ENCODE peak calls at places on chromosomes 3 and 15, in five cellular contexts. One of them, this sample, is unnamed.

GRCh38 chr3:188369526-188369925 is 215.6 kb downstream of the LPP start:
- DNase-seq in left ventricle myocardium inferior: no peak
- DNase-seq in foreskin fibroblast: no peak
- DNase-seq in upper lobe of left lung: no peak
- DNase-seq in A673: no peak
- DNase-seq in this sample: no peak

GRCh38 chr3:195319060-195319459 is 48.1 kb upstream of the XXYLT1 start:
- DNase-seq in upper lobe of left lung: no peak
- DNase-seq in foreskin fibroblast: no peak
- DNase-seq in left ventricle myocardium inferior: no peak
- DNase-seq in A673: no peak
- DNase-seq in this sample: no peak

GRCh38 chr3:157226173-157226847 is 66.4 kb upstream of the CCNL1 start:
- DNase-seq in A673: no peak
- DNase-seq in upper lobe of left lung: no peak
- DNase-seq in foreskin fibroblast: peak; percentile 49
- DNase-seq in left ventricle myocardium inferior: no peak
- DNase-seq in this sample: no peak

GRCh38 chr3:74633021-74633420 is 18.6 kb upstream of the CNTN3 start:
- DNase-seq in A673: no peak
- DNase-seq in left ventricle myocardium inferior: no peak
- DNase-seq in upper lobe of left lung: no peak
- DNase-seq in foreskin fibroblast: peak; percentile 84
- DNase-seq in this sample: no peak

GRCh38 chr3:27114684-27115083 is 254.5 kb downstream of the NEK10 start:
- DNase-seq in left ventricle myocardium inferior: no peak
- DNase-seq in foreskin fibroblast: peak; percentile 16
- DNase-seq in upper lobe of left lung: no peak
- DNase-seq in A673: no peak
- DNase-seq in this sample: no peak

GRCh38 chr3:148971819-148972218 is 19.5 kb upstream of the GYG1 start:
- DNase-seq in left ventricle myocardium inferior: no peak
- DNase-seq in upper lobe of left lung: no peak
- DNase-seq in foreskin fibroblast: peak; percentile 66
- DNase-seq in A673: no peak
- DNase-seq in this sample: peak; percentile 40

GRCh38 chr15:91258436-91258779 is 158.4 kb downstream of the SV2B start:
- DNase-seq in A673: no peak
- DNase-seq in left ventricle myocardium inferior: no peak
- DNase-seq in foreskin fibroblast: no peak
- DNase-seq in upper lobe of left lung: no peak
- DNase-seq in this sample: no peak

GRCh38 chr3:24495334-24495994 is 814 bp upstream of the THRB start:
- DNase-seq in upper lobe of left lung: peak; percentile 53
- DNase-seq in A673: no peak
- DNase-seq in foreskin fibroblast: peak; percentile 61
- DNase-seq in left ventricle myocardium inferior: peak; percentile 41
- DNase-seq in this sample: peak; percentile 65

GRCh38 chr3:18830087-18830486 is 318.2 kb upstream of the KCNH8 start:
- DNase-seq in upper lobe of left lung: no peak
- DNase-seq in foreskin fibroblast: no peak
- DNase-seq in A673: no peak
- DNase-seq in left ventricle myocardium inferior: no peak
- DNase-seq in this sample: no peak

GRCh38 chr3:7567160-7567559 is 706.2 kb downstream of the GRM7 start:
- DNase-seq in foreskin fibroblast: no peak
- DNase-seq in upper lobe of left lung: no peak
- DNase-seq in A673: no peak
- DNase-seq in left ventricle myocardium inferior: no peak
- DNase-seq in this sample: no peak

GRCh38 chr3:195715583-195716266 is 5.1 kb upstream of the MUC20 start:
- DNase-seq in foreskin fibroblast: peak; percentile 69
- DNase-seq in left ventricle myocardium inferior: no peak
- DNase-seq in A673: no peak
- DNase-seq in upper lobe of left lung: no peak
- DNase-seq in this sample: no peak

GRCh38 chr3:123499316-123499715 is 50.4 kb upstream of the ADCY5 start:
- DNase-seq in upper lobe of left lung: no peak
- DNase-seq in left ventricle myocardium inferior: no peak
- DNase-seq in A673: no peak
- DNase-seq in foreskin fibroblast: peak; percentile 34
- DNase-seq in this sample: no peak

GRCh38 chr15:71044006-71044405 is 71.3 kb upstream of the THSD4 start:
- DNase-seq in upper lobe of left lung: no peak
- DNase-seq in foreskin fibroblast: peak; percentile 83
- DNase-seq in left ventricle myocardium inferior: no peak
- DNase-seq in A673: no peak
- DNase-seq in this sample: no peak

GRCh38 chr15:34837246-34838016 is 42.1 kb upstream of the ACTC1 start:
- DNase-seq in left ventricle myocardium inferior: no peak
- DNase-seq in upper lobe of left lung: no peak
- DNase-seq in foreskin fibroblast: peak; percentile 86
- DNase-seq in A673: no peak
- DNase-seq in this sample: no peak

GRCh38 chr3:42608586-42608985 is 8.1 kb downstream of the NKTR start:
- DNase-seq in upper lobe of left lung: no peak
- DNase-seq in left ventricle myocardium inferior: no peak
- DNase-seq in foreskin fibroblast: peak; percentile 34
- DNase-seq in A673: peak; percentile 49
- DNase-seq in this sample: no peak

GRCh38 chr3:193693774-193694173 is 100.8 kb downstream of the OPA1 start:
- DNase-seq in A673: no peak
- DNase-seq in foreskin fibroblast: no peak
- DNase-seq in upper lobe of left lung: no peak
- DNase-seq in left ventricle myocardium inferior: no peak
- DNase-seq in this sample: no peak

GRCh38 chr3:144557515-144557914 is 585.9 kb downstream of the DIPK2A start:
- DNase-seq in foreskin fibroblast: peak; percentile 29
- DNase-seq in upper lobe of left lung: no peak
- DNase-seq in left ventricle myocardium inferior: no peak
- DNase-seq in A673: no peak
- DNase-seq in this sample: no peak

GRCh38 chr3:13878711-13879101 is 1.2 kb downstream of the WNT7A start:
- DNase-seq in A673: no peak
- DNase-seq in upper lobe of left lung: no peak
- DNase-seq in foreskin fibroblast: no peak
- DNase-seq in left ventricle myocardium inferior: no peak
- DNase-seq in this sample: peak; percentile 51

GRCh38 chr15:50137893-50138292 is 18.9 kb upstream of the ATP8B4 start:
- DNase-seq in upper lobe of left lung: no peak
- DNase-seq in A673: no peak
- DNase-seq in left ventricle myocardium inferior: no peak
- DNase-seq in foreskin fibroblast: peak; percentile 28
- DNase-seq in this sample: no peak

GRCh38 chr3:68256635-68257034 is 602.2 kb upstream of the SUCLG2 start:
- DNase-seq in upper lobe of left lung: no peak
- DNase-seq in A673: peak; percentile 0
- DNase-seq in foreskin fibroblast: no peak
- DNase-seq in left ventricle myocardium inferior: no peak
- DNase-seq in this sample: no peak

GRCh38 chr3:11323827-11324226 is 51.6 kb downstream of the ATG7 start:
- DNase-seq in upper lobe of left lung: no peak
- DNase-seq in left ventricle myocardium inferior: no peak
- DNase-seq in foreskin fibroblast: peak; percentile 41
- DNase-seq in A673: peak; percentile 78
- DNase-seq in this sample: no peak

GRCh38 chr3:8650583-8651416 is 6.2 kb upstream of the SSUH2 start:
- DNase-seq in left ventricle myocardium inferior: no peak
- DNase-seq in A673: peak; percentile 45
- DNase-seq in upper lobe of left lung: no peak
- DNase-seq in foreskin fibroblast: no peak
- DNase-seq in this sample: no peak

GRCh38 chr15:56817690-56818089 is 84.4 kb upstream of the ZNF280D start:
- DNase-seq in A673: peak; percentile 61
- DNase-seq in left ventricle myocardium inferior: no peak
- DNase-seq in foreskin fibroblast: peak; percentile 31
- DNase-seq in upper lobe of left lung: no peak
- DNase-seq in this sample: no peak

GRCh38 chr3:177478170-177478859 is 281.0 kb upstream of the TBL1XR1 start:
- DNase-seq in foreskin fibroblast: peak; percentile 97
- DNase-seq in left ventricle myocardium inferior: no peak
- DNase-seq in upper lobe of left lung: peak; percentile 65
- DNase-seq in A673: peak; percentile 56
- DNase-seq in this sample: no peak

GRCh38 chr3:13466781-13467180 is 13.3 kb upstream of the HDAC11 start:
- DNase-seq in foreskin fibroblast: no peak
- DNase-seq in A673: no peak
- DNase-seq in upper lobe of left lung: no peak
- DNase-seq in left ventricle myocardium inferior: no peak
- DNase-seq in this sample: no peak

GRCh38 chr3:111761309-111761795 is 97.7 kb upstream of the PHLDB2 start:
- DNase-seq in upper lobe of left lung: no peak
- DNase-seq in A673: peak; percentile 26
- DNase-seq in left ventricle myocardium inferior: no peak
- DNase-seq in foreskin fibroblast: peak; percentile 82
- DNase-seq in this sample: no peak

GRCh38 chr3:50242371-50242770 is 6.4 kb downstream of the GNAI2 start:
- DNase-seq in upper lobe of left lung: no peak
- DNase-seq in foreskin fibroblast: no peak
- DNase-seq in left ventricle myocardium inferior: no peak
- DNase-seq in A673: no peak
- DNase-seq in this sample: no peak

GRCh38 chr3:87969620-87970019 is 89.2 kb downstream of the CGGBP1 start:
- DNase-seq in left ventricle myocardium inferior: no peak
- DNase-seq in A673: no peak
- DNase-seq in upper lobe of left lung: no peak
- DNase-seq in foreskin fibroblast: no peak
- DNase-seq in this sample: no peak
- TF ChIP-seq CTCF in left ventricle myocardium inferior: no peak
- TF ChIP-seq CTCF in A673: no peak
- TF ChIP-seq CTCF in upper lobe of left lung: no peak
- TF ChIP-seq CTCF in foreskin fibroblast: no peak
- TF ChIP-seq CTCF in this sample: no peak

DNA sequence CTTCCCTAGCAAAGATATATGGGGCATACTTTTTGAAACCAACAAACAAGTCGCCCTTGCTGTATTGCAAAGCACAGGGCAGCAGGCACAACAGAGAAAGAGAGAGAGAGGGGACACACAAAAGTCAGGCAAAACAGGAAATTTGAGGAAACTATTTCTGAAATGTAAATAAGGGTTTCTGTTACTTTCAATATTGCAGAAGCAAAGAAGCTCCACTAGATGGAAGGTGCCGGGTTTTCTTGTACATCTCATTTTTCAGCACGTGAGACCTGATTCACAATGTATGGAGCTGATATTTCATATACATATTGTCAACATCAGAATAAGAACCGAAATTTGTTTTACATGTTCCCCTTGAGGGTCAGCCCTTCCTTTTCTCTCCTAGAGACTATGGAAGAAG is 127.4 kb downstream of the FOXP1 start:
- DNase-seq in foreskin fibroblast: no peak
- DNase-seq in left ventricle myocardium inferior: no peak
- DNase-seq in A673: no peak
- DNase-seq in upper lobe of left lung: no peak
- DNase-seq in this sample: no peak
- TF ChIP-seq CTCF in foreskin fibroblast: no peak
- TF ChIP-seq CTCF in left ventricle myocardium inferior: no peak
- TF ChIP-seq CTCF in A673: no peak
- TF ChIP-seq CTCF in upper lobe of left lung: peak; percentile 7
- TF ChIP-seq CTCF in this sample: no peak

DNA sequence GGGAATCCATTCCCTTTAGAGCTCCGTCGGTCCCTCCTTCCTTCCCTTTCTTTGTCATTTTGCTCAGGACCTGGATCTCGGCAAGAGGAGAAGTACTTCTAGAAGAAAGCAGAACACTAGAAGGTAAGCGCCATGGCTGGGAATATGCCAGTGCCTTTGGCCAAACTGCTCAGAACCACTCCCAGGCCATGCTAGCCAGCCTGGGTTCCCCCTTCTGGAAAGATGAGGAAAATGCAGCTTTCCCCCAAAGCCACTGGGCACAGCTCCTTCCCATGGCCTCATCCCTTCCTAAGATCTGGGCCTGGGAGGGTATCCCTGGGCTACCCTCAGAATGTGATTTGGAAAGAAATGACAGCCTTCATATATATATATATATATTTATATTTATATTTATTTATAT is 6.3 kb upstream of the ISL2 start:
- DNase-seq in foreskin fibroblast: peak; percentile 83
- DNase-seq in upper lobe of left lung: no peak
- DNase-seq in left ventricle myocardium inferior: no peak
- DNase-seq in A673: peak; percentile 71
- DNase-seq in this sample: no peak
- TF ChIP-seq CTCF in foreskin fibroblast: peak; percentile 60
- TF ChIP-seq CTCF in upper lobe of left lung: peak; percentile 39
- TF ChIP-seq CTCF in left ventricle myocardium inferior: peak; percentile 72
- TF ChIP-seq CTCF in A673: peak; percentile 62
- TF ChIP-seq CTCF in this sample: no peak

DNA sequence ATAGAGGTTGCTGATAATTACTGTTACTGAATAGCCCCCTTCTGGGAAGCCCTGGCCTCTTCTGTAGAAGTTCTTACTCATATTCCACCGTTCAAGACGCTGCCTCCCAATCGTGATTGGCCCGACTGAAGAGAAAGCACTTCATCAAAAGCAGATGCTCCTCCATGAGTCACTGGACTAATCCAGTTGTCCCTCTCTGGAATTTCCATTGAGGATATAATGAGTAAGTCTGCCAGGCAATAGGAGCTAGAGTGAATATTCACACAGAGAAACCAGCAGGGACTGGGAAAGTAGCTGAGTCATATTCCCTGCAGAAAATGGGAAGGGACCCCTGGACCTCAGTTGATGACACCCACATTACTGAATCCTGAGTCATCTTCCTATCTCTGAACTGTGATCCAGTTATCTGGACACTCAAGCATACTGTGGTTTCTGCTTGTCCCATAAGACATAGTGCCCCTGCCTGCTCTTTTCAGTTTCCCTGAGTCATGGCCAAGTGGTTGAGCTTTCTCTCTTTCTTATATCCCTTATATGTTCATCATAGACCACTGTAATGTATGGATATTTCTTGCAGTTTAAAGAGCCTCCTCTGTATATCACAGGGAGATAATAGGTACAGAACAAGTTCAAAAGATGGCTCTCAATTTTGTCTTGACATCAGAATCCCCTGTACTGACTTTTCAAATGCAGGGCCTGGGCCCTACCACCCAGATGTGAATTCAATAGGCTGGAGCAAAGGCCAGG is 151.2 kb upstream of the CDIN1 start:
- DNase-seq in left ventricle myocardium inferior: no peak
- DNase-seq in upper lobe of left lung: no peak
- DNase-seq in foreskin fibroblast: peak; percentile 99
- DNase-seq in A673: peak; percentile 92
- DNase-seq in this sample: no peak
- TF ChIP-seq CTCF in left ventricle myocardium inferior: no peak
- TF ChIP-seq CTCF in upper lobe of left lung: no peak
- TF ChIP-seq CTCF in foreskin fibroblast: no peak
- TF ChIP-seq CTCF in A673: no peak
- TF ChIP-seq CTCF in this sample: no peak

DNA sequence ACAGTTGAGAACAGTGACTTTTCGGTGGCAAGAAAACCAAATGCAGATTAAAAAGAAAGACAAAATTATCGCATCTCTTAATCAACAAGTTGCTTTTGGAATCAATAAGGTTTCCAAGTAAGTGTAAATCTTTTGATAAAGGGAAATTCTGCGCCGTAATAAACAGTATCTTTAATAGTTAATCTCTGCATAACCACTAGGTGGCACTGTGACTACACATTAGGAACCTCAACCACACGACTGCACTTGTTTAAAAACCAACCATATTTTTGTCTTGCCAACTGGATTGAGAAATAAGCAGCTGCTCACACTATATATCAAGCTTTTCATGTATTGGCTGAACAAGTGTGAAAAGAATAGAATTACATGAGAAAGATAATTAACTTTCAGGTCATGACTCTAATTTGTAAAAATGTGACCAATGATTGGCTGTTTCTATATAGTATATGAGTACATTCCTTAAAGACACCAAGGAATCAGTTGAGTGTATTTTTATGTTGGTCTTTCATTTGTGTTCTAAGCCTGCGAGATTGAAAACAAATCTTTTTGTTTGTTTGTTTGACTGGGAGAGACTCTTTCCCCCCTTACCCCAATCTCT is 72.7 kb downstream of the DZIP3 start:
- DNase-seq in foreskin fibroblast: peak; percentile 84
- DNase-seq in A673: peak; percentile 84
- DNase-seq in left ventricle myocardium inferior: no peak
- DNase-seq in upper lobe of left lung: no peak
- DNase-seq in this sample: no peak
- TF ChIP-seq CTCF in foreskin fibroblast: peak; percentile 59
- TF ChIP-seq CTCF in A673: peak; percentile 78
- TF ChIP-seq CTCF in left ventricle myocardium inferior: peak; percentile 83
- TF ChIP-seq CTCF in upper lobe of left lung: peak; percentile 65
- TF ChIP-seq CTCF in this sample: peak; percentile 93